ENCODE peak calls at places on chromosomes 5 and 9, in seven cellular contexts. One of them, this sample, is unnamed.

GRCh38 chr9:97293207-97293721 is 14.2 kb upstream of the CCDC180 start:
- DNase-seq in esophagus squamous epithelium: no peak
- DNase-seq in IMR-90: peak
- DNase-seq in ovary: no peak
- DNase-seq in transverse colon: no peak
- DNase-seq in breast epithelium: no peak
- DNase-seq in adrenal gland: peak
- DNase-seq in this sample: no peak

GRCh38 chr9:104961238-104961637 is 33.3 kb upstream of the ABCA1 start:
- DNase-seq in esophagus squamous epithelium: no peak
- DNase-seq in IMR-90: peak
- DNase-seq in ovary: no peak
- DNase-seq in transverse colon: peak
- DNase-seq in breast epithelium: no peak
- DNase-seq in adrenal gland: no peak
- DNase-seq in this sample: peak

GRCh38 chr9:37936965-37937364 is 33.0 kb upstream of the SLC25A51 start:
- DNase-seq in esophagus squamous epithelium: no peak
- DNase-seq in IMR-90: peak
- DNase-seq in ovary: no peak
- DNase-seq in transverse colon: no peak
- DNase-seq in breast epithelium: no peak
- DNase-seq in adrenal gland: no peak
- DNase-seq in this sample: no peak

GRCh38 chr9:113416149-113416726 is 5.7 kb downstream of the C9orf43 start:
- DNase-seq in esophagus squamous epithelium: no peak
- DNase-seq in IMR-90: no peak
- DNase-seq in ovary: no peak
- DNase-seq in transverse colon: no peak
- DNase-seq in breast epithelium: no peak
- DNase-seq in adrenal gland: no peak
- DNase-seq in this sample: peak

GRCh38 chr9:73199886-73200285 is 48.2 kb downstream of the ANXA1 start:
- DNase-seq in esophagus squamous epithelium: no peak
- DNase-seq in IMR-90: no peak
- DNase-seq in ovary: no peak
- DNase-seq in transverse colon: no peak
- DNase-seq in breast epithelium: no peak
- DNase-seq in adrenal gland: no peak
- DNase-seq in this sample: no peak

GRCh38 chr5:141508440-141508807 is 19.5 kb downstream of the PCDHGC5 start:
- DNase-seq in esophagus squamous epithelium: no peak
- DNase-seq in IMR-90: no peak
- DNase-seq in ovary: peak
- DNase-seq in transverse colon: no peak
- DNase-seq in breast epithelium: no peak
- DNase-seq in adrenal gland: no peak
- DNase-seq in this sample: peak

GRCh38 chr9:17783227-17783626 is 204.4 kb downstream of the SH3GL2 start:
- DNase-seq in esophagus squamous epithelium: no peak
- DNase-seq in IMR-90: no peak
- DNase-seq in ovary: no peak
- DNase-seq in transverse colon: no peak
- DNase-seq in breast epithelium: no peak
- DNase-seq in adrenal gland: no peak
- DNase-seq in this sample: no peak

GRCh38 chr5:97538916-97539315 is 355.9 kb upstream of the RIOK2 start:
- DNase-seq in esophagus squamous epithelium: no peak
- DNase-seq in IMR-90: no peak
- DNase-seq in ovary: no peak
- DNase-seq in transverse colon: no peak
- DNase-seq in breast epithelium: no peak
- DNase-seq in adrenal gland: no peak
- DNase-seq in this sample: no peak

GRCh38 chr5:171314728-171315385 is 5.8 kb downstream of the TLX3 start:
- DNase-seq in esophagus squamous epithelium: no peak
- DNase-seq in IMR-90: no peak
- DNase-seq in ovary: no peak
- DNase-seq in transverse colon: no peak
- DNase-seq in breast epithelium: no peak
- DNase-seq in adrenal gland: peak
- DNase-seq in this sample: no peak

GRCh38 chr5:69217154-69217731 is 17.4 kb upstream of the CDK7 start:
- DNase-seq in esophagus squamous epithelium: no peak
- DNase-seq in IMR-90: no peak
- DNase-seq in ovary: no peak
- DNase-seq in transverse colon: peak
- DNase-seq in breast epithelium: no peak
- DNase-seq in adrenal gland: no peak
- DNase-seq in this sample: peak

GRCh38 chr5:18078157-18078556 is 443.9 kb downstream of the TAF11L14 start:
- DNase-seq in esophagus squamous epithelium: no peak
- DNase-seq in IMR-90: no peak
- DNase-seq in ovary: no peak
- DNase-seq in transverse colon: no peak
- DNase-seq in breast epithelium: no peak
- DNase-seq in adrenal gland: no peak
- DNase-seq in this sample: no peak

GRCh38 chr9:38334234-38334633 is 58.3 kb upstream of the ALDH1B1 start:
- DNase-seq in esophagus squamous epithelium: no peak
- DNase-seq in IMR-90: no peak
- DNase-seq in ovary: no peak
- DNase-seq in transverse colon: no peak
- DNase-seq in breast epithelium: no peak
- DNase-seq in adrenal gland: no peak
- DNase-seq in this sample: no peak

GRCh38 chr5:43315262-43315661 is 2.0 kb upstream of the HMGCS1 start:
- DNase-seq in esophagus squamous epithelium: no peak
- DNase-seq in IMR-90: peak
- DNase-seq in ovary: no peak
- DNase-seq in transverse colon: no peak
- DNase-seq in breast epithelium: no peak
- DNase-seq in adrenal gland: no peak
- DNase-seq in this sample: no peak

GRCh38 chr9:36486933-36487481 is 85.7 kb upstream of the MELK start:
- DNase-seq in esophagus squamous epithelium: no peak
- DNase-seq in IMR-90: no peak
- DNase-seq in ovary: peak
- DNase-seq in transverse colon: peak
- DNase-seq in breast epithelium: peak
- DNase-seq in adrenal gland: peak
- DNase-seq in this sample: peak

GRCh38 chr9:131601683-131602181 is 56.4 kb downstream of the PRRT1B start:
- DNase-seq in esophagus squamous epithelium: no peak
- DNase-seq in IMR-90: no peak
- DNase-seq in ovary: no peak
- DNase-seq in transverse colon: no peak
- DNase-seq in breast epithelium: no peak
- DNase-seq in adrenal gland: no peak
- DNase-seq in this sample: no peak

GRCh38 chr9:18795947-18796705 is 236.9 kb downstream of the SAXO1 start:
- DNase-seq in esophagus squamous epithelium: no peak
- DNase-seq in IMR-90: peak
- DNase-seq in ovary: no peak
- DNase-seq in transverse colon: no peak
- DNase-seq in breast epithelium: no peak
- DNase-seq in adrenal gland: no peak
- DNase-seq in this sample: no peak

GRCh38 chr5:118270506-118270905 is 717.8 kb downstream of the DTWD2 start:
- DNase-seq in esophagus squamous epithelium: no peak
- DNase-seq in IMR-90: no peak
- DNase-seq in ovary: no peak
- DNase-seq in transverse colon: no peak
- DNase-seq in breast epithelium: no peak
- DNase-seq in adrenal gland: no peak
- DNase-seq in this sample: no peak

DNA sequence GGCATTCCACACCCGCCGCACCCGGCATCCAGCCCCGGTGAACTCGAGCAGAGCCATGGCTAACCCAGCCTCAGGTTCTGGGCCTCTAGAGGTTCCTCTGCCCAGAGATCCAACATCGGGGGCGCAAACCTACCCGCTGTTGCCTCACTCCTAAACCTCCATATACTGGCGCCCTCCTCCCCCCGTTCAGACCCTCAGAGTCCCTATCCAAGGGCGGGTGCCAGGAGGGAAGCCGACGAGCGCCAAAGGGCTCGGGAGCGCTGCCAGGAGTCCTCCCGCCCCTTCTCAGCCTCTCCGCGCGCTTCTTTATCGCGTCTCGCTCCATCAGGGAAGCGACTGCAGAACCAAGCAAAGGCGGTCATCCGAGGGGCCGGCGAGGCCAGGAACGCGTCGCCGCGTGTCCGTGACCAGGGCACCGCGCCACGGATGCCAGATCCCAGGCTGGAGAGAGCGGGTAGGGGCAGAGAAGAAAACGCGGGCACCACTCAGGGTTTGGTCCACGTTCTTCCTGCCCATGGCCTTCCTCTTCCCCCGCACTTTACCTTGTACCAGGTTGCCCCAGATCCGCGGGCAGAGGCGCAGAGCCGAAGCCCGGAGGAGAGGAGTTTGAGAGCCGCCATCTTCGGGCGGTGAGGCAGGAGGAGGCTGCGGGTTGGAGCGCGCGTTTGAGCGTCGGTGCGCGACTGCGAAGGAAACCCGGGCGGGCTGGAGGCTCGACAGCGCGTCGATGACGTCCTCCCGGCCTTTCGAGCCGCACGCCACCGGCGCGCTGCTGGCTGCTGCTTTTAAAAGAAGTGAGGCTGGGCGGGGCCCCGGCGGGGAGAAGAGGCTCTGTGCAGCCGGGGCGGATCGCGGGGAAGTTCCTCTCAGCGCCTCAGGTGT is at the start of gene OXCT1:
- DNase-seq in esophagus squamous epithelium: peak
- DNase-seq in IMR-90: peak
- DNase-seq in ovary: peak
- DNase-seq in transverse colon: peak
- DNase-seq in breast epithelium: peak
- DNase-seq in adrenal gland: peak
- DNase-seq in this sample: peak
- TF ChIP-seq POLR2A in esophagus squamous epithelium: no peak
- TF ChIP-seq POLR2A in IMR-90: peak
- TF ChIP-seq POLR2A in ovary: peak
- TF ChIP-seq POLR2A in transverse colon: peak
- TF ChIP-seq POLR2A in breast epithelium: peak
- TF ChIP-seq POLR2A in adrenal gland: peak
- TF ChIP-seq POLR2A in this sample: no peak

GRCh38 chr5:4576161-4576748 is 563.9 kb upstream of the ADAMTS16 start:
- DNase-seq in esophagus squamous epithelium: no peak
- DNase-seq in IMR-90: no peak
- DNase-seq in ovary: no peak
- DNase-seq in transverse colon: no peak
- DNase-seq in breast epithelium: no peak
- DNase-seq in adrenal gland: no peak
- DNase-seq in this sample: no peak

GRCh38 chr5:4581289-4581688 is 558.8 kb upstream of the ADAMTS16 start:
- DNase-seq in esophagus squamous epithelium: no peak
- DNase-seq in IMR-90: no peak
- DNase-seq in ovary: no peak
- DNase-seq in transverse colon: no peak
- DNase-seq in breast epithelium: no peak
- DNase-seq in adrenal gland: no peak
- DNase-seq in this sample: no peak

GRCh38 chr5:4579679-4580078 is 560.5 kb upstream of the ADAMTS16 start:
- DNase-seq in esophagus squamous epithelium: no peak
- DNase-seq in IMR-90: no peak
- DNase-seq in ovary: no peak
- DNase-seq in transverse colon: no peak
- DNase-seq in breast epithelium: no peak
- DNase-seq in adrenal gland: no peak
- DNase-seq in this sample: no peak

GRCh38 chr5:4584982-4585381 is 555.1 kb upstream of the ADAMTS16 start:
- DNase-seq in esophagus squamous epithelium: no peak
- DNase-seq in IMR-90: no peak
- DNase-seq in ovary: no peak
- DNase-seq in transverse colon: no peak
- DNase-seq in breast epithelium: no peak
- DNase-seq in adrenal gland: no peak
- DNase-seq in this sample: no peak

DNA sequence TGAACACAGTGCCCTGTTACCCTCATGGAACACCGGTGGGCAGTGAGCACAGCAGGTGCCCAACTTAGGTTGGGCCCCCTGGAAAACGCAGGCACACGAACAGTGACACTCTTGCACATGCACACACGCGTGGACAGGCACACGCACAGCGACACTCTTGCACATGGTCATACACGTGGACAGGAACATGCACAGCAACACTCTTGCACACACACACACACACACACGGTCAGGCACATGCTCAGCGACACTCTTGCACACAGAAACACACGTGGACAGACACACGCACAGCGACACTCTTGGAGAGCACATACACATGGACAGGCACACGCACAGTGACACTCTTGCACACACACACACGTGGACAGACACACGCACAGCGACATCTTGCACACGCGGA is 559.4 kb upstream of the ADAMTS16 start:
- DNase-seq in esophagus squamous epithelium: no peak
- DNase-seq in IMR-90: no peak
- DNase-seq in ovary: no peak
- DNase-seq in transverse colon: no peak
- DNase-seq in breast epithelium: no peak
- DNase-seq in adrenal gland: no peak
- DNase-seq in this sample: no peak
- TF ChIP-seq POLR2A in esophagus squamous epithelium: no peak
- TF ChIP-seq POLR2A in IMR-90: no peak
- TF ChIP-seq POLR2A in ovary: no peak
- TF ChIP-seq POLR2A in transverse colon: no peak
- TF ChIP-seq POLR2A in breast epithelium: no peak
- TF ChIP-seq POLR2A in adrenal gland: no peak
- TF ChIP-seq POLR2A in this sample: no peak

GRCh38 chr9:108884701-108885100 is 22.6 kb downstream of the ACTL7A start:
- DNase-seq in esophagus squamous epithelium: no peak
- DNase-seq in IMR-90: no peak
- DNase-seq in ovary: no peak
- DNase-seq in transverse colon: no peak
- DNase-seq in breast epithelium: no peak
- DNase-seq in adrenal gland: no peak
- DNase-seq in this sample: no peak
- TF ChIP-seq POLR2A in esophagus squamous epithelium: no peak
- TF ChIP-seq POLR2A in IMR-90: no peak
- TF ChIP-seq POLR2A in ovary: no peak
- TF ChIP-seq POLR2A in transverse colon: no peak
- TF ChIP-seq POLR2A in breast epithelium: no peak
- TF ChIP-seq POLR2A in adrenal gland: no peak
- TF ChIP-seq POLR2A in this sample: no peak

DNA sequence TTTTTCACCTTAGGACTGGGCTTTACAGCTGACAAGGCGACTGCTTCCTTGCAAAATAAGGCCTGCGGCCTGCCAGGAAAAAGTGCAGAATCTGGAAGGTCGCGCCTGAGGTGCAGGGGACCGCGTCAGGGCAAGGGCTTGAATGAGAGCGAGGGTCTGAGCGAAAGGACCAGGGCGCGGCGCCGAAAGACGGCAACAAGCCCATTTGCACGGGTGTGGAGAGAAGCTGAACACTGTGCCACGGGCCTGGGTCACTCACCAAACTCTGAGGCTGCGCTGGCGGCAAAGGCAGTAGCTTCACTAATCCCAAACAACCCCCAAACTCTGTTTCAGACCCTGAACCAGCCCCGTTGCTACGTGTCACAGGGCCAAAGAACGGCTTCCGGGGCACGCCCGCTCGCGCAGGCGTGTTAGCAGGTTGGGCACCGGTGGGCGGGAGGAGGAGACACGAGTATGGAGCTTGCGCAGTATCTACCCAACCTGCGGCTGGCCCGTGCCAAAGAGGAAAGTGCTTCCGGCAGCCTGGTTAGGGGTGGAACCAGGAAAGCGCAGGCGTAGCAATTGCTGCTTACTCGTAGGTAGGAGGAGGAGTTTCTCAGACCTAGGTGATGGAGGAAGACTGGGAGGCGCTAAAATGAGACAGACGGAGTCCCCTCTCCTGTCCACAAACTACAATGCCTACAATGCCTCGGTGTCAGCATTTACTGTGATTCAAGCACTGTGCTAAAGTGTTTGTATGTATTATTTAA is at the start of the genes KCTD16 and YIPF5:
- DNase-seq in esophagus squamous epithelium: peak
- DNase-seq in IMR-90: peak
- DNase-seq in ovary: peak
- DNase-seq in transverse colon: peak
- DNase-seq in breast epithelium: peak
- DNase-seq in adrenal gland: peak
- DNase-seq in this sample: peak
- TF ChIP-seq POLR2A in esophagus squamous epithelium: no peak
- TF ChIP-seq POLR2A in IMR-90: peak
- TF ChIP-seq POLR2A in ovary: peak
- TF ChIP-seq POLR2A in transverse colon: peak
- TF ChIP-seq POLR2A in breast epithelium: no peak
- TF ChIP-seq POLR2A in adrenal gland: peak
- TF ChIP-seq POLR2A in this sample: peak

This sample was measured in NB4.